ENCODE peak calls at places on chromosomes 11 and 22, in seven cellular contexts. R is adrenal gland; C is PC-9; P is IMR-90; G is uterus; V is mammary epithelial cell; Q is CD4-positive, CD25-positive, alpha-beta regulatory T cell. K is an unnamed sample.

GRCh38 chr11:105179542-105180278 is 40.1 kb upstream of the CARD18 start:
- DNase-seq in G (no peak), C (no peak), R (no peak), P (no peak), Q (no peak), V (no peak), K (no peak)

GRCh38 chr11:75743711-75744563 is 24.6 kb upstream of the DGAT2 start:
- DNase-seq in G (no peak), Q (no peak), C (no peak), R (no peak), V (no peak), P (no peak), K (no peak)

GRCh38 chr22:37519268-37520195 is at the start of gene CARD10:
- DNase-seq in V (peak; percentile 49), Q (no peak), C (no peak), R (peak; percentile 38), P (no peak), G (no peak), K (no peak)

GRCh38 chr11:69010964-69011623 is 2.0 kb downstream of the MRGPRF start:
- DNase-seq in R (no peak), C (peak; percentile 46), Q (no peak), G (peak; percentile 88), V (peak; percentile 56), P (peak; percentile 77), K (no peak)

GRCh38 chr11:23995891-23996290 is 501.0 kb upstream of the LUZP2 start:
- DNase-seq in R (no peak), G (no peak), V (peak; percentile 12), Q (no peak), P (peak; percentile 96), C (no peak), K (no peak)

GRCh38 chr22:32528984-32529982 is 54.7 kb downstream of the FBXO7 start:
- DNase-seq in Q (peak; percentile 28), P (peak; percentile 86), C (peak; percentile 73), G (peak; percentile 94), R (peak; percentile 85), V (peak; percentile 57), K (peak; percentile 5)

GRCh38 chr11:61124574-61125309 is 22.5 kb downstream of the CD5 start:
- DNase-seq in G (no peak), C (peak; percentile 62), V (no peak), R (no peak), P (no peak), Q (no peak), K (no peak)

GRCh38 chr11:36631704-36632287 is 33.8 kb upstream of the RAG2 start:
- DNase-seq in C (no peak), Q (no peak), V (no peak), G (no peak), R (no peak), P (no peak), K (no peak)

GRCh38 chr11:131136476-131136875 is 220.2 kb upstream of the SNX19 start:
- DNase-seq in R (no peak), V (peak; percentile 12), Q (no peak), P (peak; percentile 83), C (no peak), G (no peak), K (no peak)

GRCh38 chr11:112513936-112514716 is 253.5 kb upstream of the PLET1 start:
- DNase-seq in P (no peak), C (no peak), G (no peak), R (no peak), Q (no peak), V (no peak), K (no peak)

GRCh38 chr11:132610216-132610615 is 922.1 kb downstream of the OPCML start:
- DNase-seq in G (no peak), R (no peak), Q (no peak), V (peak; percentile 33), P (peak; percentile 85), C (no peak), K (no peak)

GRCh38 chr11:1208361-1209261 is 14.3 kb upstream of the MUC5B start:
- DNase-seq in G (no peak), P (no peak), V (no peak), Q (no peak), R (no peak), C (no peak), K (no peak)

GRCh38 chr11:113384551-113384950 is 3.0 kb upstream of the ANKK1 start:
- DNase-seq in C (peak; percentile 98), R (no peak), P (peak; percentile 96), V (peak; percentile 100), G (no peak), Q (no peak), K (no peak)

GRCh38 chr11:130023204-130023603 is 20.6 kb upstream of the PRDM10 start:
- DNase-seq in G (no peak), V (peak; percentile 74), Q (no peak), R (no peak), C (peak; percentile 86), P (peak; percentile 48), K (no peak)

GRCh38 chr22:30205281-30206115 is 41.1 kb downstream of the LIF start:
- DNase-seq in R (peak; percentile 47), P (peak; percentile 100), V (peak; percentile 99), G (peak; percentile 72), C (peak; percentile 91), Q (no peak), K (no peak)

GRCh38 chr11:12008790-12009616 is 577 bp upstream of the DKK3 start:
- DNase-seq in Q (no peak), R (peak; percentile 49), C (no peak), G (peak; percentile 54), V (peak; percentile 36), P (peak; percentile 46), K (no peak)

GRCh38 chr11:103525069-103525468 is 415.8 kb downstream of the DYNC2H1 start:
- DNase-seq in G (no peak), Q (no peak), C (peak; percentile 86), V (peak; percentile 69), P (peak; percentile 65), R (no peak), K (no peak)

GRCh38 chr11:91608662-91609061 is 616.0 kb upstream of the FAT3 start:
- DNase-seq in R (no peak), C (no peak), G (no peak), Q (no peak), P (no peak), V (no peak), K (no peak)

GRCh38 chr11:125201525-125202121 is 37.1 kb downstream of the PKNOX2 start:
- DNase-seq in C (peak; percentile 57), G (peak; percentile 46), Q (no peak), R (no peak), P (peak; percentile 7), V (peak; percentile 10), K (no peak)

GRCh38 chr11:133782116-133782725 is 63.1 kb downstream of the SPATA19 start:
- DNase-seq in R (no peak), V (no peak), P (no peak), Q (no peak), C (no peak), G (no peak), K (no peak)

GRCh38 chr11:133784359-133784758 is 61.0 kb downstream of the SPATA19 start:
- DNase-seq in R (no peak), V (no peak), Q (no peak), G (no peak), P (no peak), C (no peak), K (no peak)

GRCh38 chr11:133790995-133791394 is 54.3 kb downstream of the SPATA19 start:
- DNase-seq in V (no peak), R (no peak), G (no peak), P (no peak), C (no peak), Q (no peak), K (no peak)

GRCh38 chr11:133785795-133786194 is 59.5 kb downstream of the SPATA19 start:
- DNase-seq in R (no peak), V (no peak), Q (no peak), P (no peak), C (no peak), G (no peak), K (no peak)

GRCh38 chr11:133787379-133788103 is 57.8 kb downstream of the SPATA19 start:
- DNase-seq in R (peak; percentile 10), P (no peak), G (no peak), C (no peak), Q (no peak), V (no peak), K (no peak)
- H3K4me1 ChIP-seq in R (no peaks in the 10 kb centered on the region), P (no peaks in the 10 kb centered on the region), G (no peaks in the 10 kb centered on the region), C (no peaks in the 10 kb centered on the region), Q (no peaks in the 10 kb centered on the region), V (no peaks in the 10 kb centered on the region), K (no peaks in the 10 kb centered on the region)

GRCh38 chr22:49242480-49242879 is 585.2 kb downstream of the BRD1 start:
- DNase-seq in Q (no peak), V (no peak), R (peak; percentile 1), P (no peak), G (no peak), C (no peak), K (no peak)
- H3K9me3 ChIP-seq in Q (no peaks in the 10 kb centered on the region), V (peaks cover 59% of the 10 kb centered on the region), R (no peaks in the 10 kb centered on the region), P (peaks cover 66% of the 10 kb centered on the region), G (no peaks in the 10 kb centered on the region), C (no peaks in the 10 kb centered on the region), K (no peaks in the 10 kb centered on the region)

GRCh38 chr11:47268448-47269001 is 1.4 kb upstream of the MADD start:
- DNase-seq in G (no peak), R (no peak), C (no peak), V (no peak), P (no peak), Q (no peak), K (no peak)
- H3K4me1 ChIP-seq in G (no peaks in the 10 kb centered on the region), R (peaks cover 48% of the 10 kb centered on the region), C (peaks cover 54% of the 10 kb centered on the region), V (peaks cover 21% of the 10 kb centered on the region), P (peaks cover 23% of the 10 kb centered on the region), Q (peaks cover 46% of the 10 kb centered on the region), K (peaks cover 39% of the 10 kb centered on the region)

GRCh38 chr11:70826541-70826943 is 425.8 kb downstream of the SHANK2 start:
- DNase-seq in Q (no peak), R (peak; percentile 37), P (no peak), C (no peak), G (no peak), V (no peak), K (no peak)

GRCh38 chr11:70825893-70826540 is 426.4 kb downstream of the SHANK2 start:
- DNase-seq in G (no peak), R (peak; percentile 23), V (no peak), C (no peak), Q (no peak), P (no peak), K (no peak)

GRCh38 chr11:70826950-70827349 is 425.4 kb downstream of the SHANK2 start:
- DNase-seq in G (no peak), R (peak; percentile 35), V (no peak), Q (no peak), C (no peak), P (no peak), K (no peak)

GRCh38 chr11:70828498-70829159 is 423.7 kb downstream of the SHANK2 start:
- DNase-seq in R (peak; percentile 82), Q (no peak), P (no peak), C (no peak), G (no peak), V (no peak), K (no peak)

DNA sequence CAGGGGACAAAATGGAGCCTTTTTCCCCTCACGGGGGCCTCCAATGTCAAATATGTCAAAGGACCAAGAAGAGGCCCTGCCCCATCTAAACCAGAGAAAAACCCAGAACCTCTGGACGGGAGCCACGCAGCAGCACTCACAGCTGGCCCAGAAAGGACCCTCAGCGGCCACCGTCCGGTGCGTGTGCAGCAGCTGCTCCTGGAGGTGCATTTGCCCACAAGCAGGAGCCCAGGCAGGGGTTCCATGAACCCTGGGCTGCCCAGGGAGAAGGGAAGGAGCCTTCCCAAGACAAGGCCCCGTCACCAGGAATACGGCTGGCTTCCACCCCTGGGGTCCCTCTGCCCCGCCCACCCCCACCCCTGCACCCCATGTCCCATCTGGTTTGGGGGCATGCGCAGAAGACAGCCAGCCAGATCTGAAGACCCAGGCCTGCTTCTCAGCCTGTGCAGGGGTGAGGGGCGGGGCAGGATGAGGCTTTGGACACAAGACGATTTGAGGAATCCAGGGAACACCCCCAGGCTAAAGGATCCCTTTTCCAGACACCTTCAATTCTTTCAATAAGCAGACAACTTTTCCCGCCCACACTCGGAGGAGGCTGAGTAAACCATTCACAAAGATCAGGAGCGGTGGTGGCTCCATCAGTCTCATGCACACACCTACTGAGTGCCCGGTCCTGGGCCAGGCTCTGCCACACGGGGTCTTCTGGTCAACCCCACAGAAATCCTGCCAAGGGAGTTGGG is 423.0 kb downstream of the SHANK2 start:
- DNase-seq in R (no peak), P (no peak), Q (no peak), C (no peak), V (no peak), G (no peak), K (no peak)
- H3K9me3 ChIP-seq in R (no peaks in the 10 kb centered on the region), P (no peaks in the 10 kb centered on the region), Q (no peaks in the 10 kb centered on the region), C (no peaks in the 10 kb centered on the region), V (no peaks in the 10 kb centered on the region), G (no peaks in the 10 kb centered on the region), K (no peaks in the 10 kb centered on the region)